ENCODE peak calls at places on chromosomes 12 and 14, in four cellular contexts. S is brain microvascular endothelial cell; Q is Caco-2; O is CD4-positive, CD25-positive, alpha-beta regulatory T cell. N is an unnamed sample.

GRCh38 chr12:53499261-53500118 is at the start of gene MAP3K12:
- DNase-seq in S (peak; percentile 35), Q (no peak), O (peak; percentile 61), N (peak; percentile 60)

GRCh38 chr14:104277416-104278213 is 139.2 kb downstream of the KIF26A start:
- DNase-seq in S (no peak), Q (no peak), O (no peak), N (no peak)

GRCh38 chr12:101297661-101298060 is 17.8 kb downstream of the UTP20 start:
- DNase-seq in S (peak; percentile 68), Q (no peak), O (no peak), N (no peak)

GRCh38 chr12:91180577-91180976 is 2.0 kb downstream of the DCN start:
- DNase-seq in S (peak; percentile 30), Q (no peak), O (no peak), N (no peak)

GRCh38 chr14:100425454-100425814 is 102.3 kb downstream of the SLC25A47 start:
- DNase-seq in S (no peak), Q (no peak), O (no peak), N (no peak)

GRCh38 chr14:38210168-38210567 is 2.5 kb downstream of the SSTR1 start:
- DNase-seq in S (no peak), Q (no peak), O (no peak), N (no peak)

GRCh38 chr12:90262261-90262660 is 553.6 kb upstream of the ATP2B1 start:
- DNase-seq in S (peak; percentile 31), Q (no peak), O (no peak), N (no peak)

GRCh38 chr12:61676520-61676919 is 583.7 kb upstream of the USP15 start:
- DNase-seq in S (no peak), Q (no peak), O (no peak), N (no peak)

GRCh38 chr12:15757553-15758255 is 31.5 kb downstream of the EPS8 start:
- DNase-seq in S (peak; percentile 91), Q (peak; percentile 55), O (no peak), N (no peak)

GRCh38 chr12:128727999-128728398 is 95.8 kb downstream of the SLC15A4 start:
- DNase-seq in S (no peak), Q (no peak), O (no peak), N (no peak)

GRCh38 chr14:92962031-92962830 is 39.3 kb downstream of the CHGA start:
- DNase-seq in S (no peak), Q (no peak), O (no peak), N (no peak)

GRCh38 chr12:16121953-16122352 is 155.5 kb downstream of the SLC15A5 start:
- DNase-seq in S (no peak), Q (no peak), O (no peak), N (no peak)

GRCh38 chr14:49997991-49998390 is 105.1 kb downstream of the ARF6 start:
- DNase-seq in S (no peak), Q (no peak), O (no peak), N (no peak)

GRCh38 chr14:72621387-72622065 is 272.4 kb downstream of the DPF3 start:
- DNase-seq in S (no peak), Q (no peak), O (no peak), N (no peak)

GRCh38 chr12:81274619-81275018 is 196.7 kb downstream of the ACSS3 start:
- DNase-seq in S (peak; percentile 9), Q (no peak), O (no peak), N (no peak)

GRCh38 chr14:92785601-92786426 is 8.3 kb upstream of the GOLGA5 start:
- DNase-seq in S (peak; percentile 92), Q (no peak), O (no peak), N (peak; percentile 8)

GRCh38 chr14:22699801-22700564 is 55.8 kb upstream of the OR6J1 start:
- DNase-seq in S (peak; percentile 14), Q (peak; percentile 57), O (no peak), N (peak; percentile 63)

GRCh38 chr12:115257791-115258190 is 573.8 kb upstream of the TBX3 start:
- DNase-seq in S (no peak), Q (no peak), O (no peak), N (no peak)

GRCh38 chr14:88454886-88455285 is 69.4 kb downstream of the SPATA7 start:
- DNase-seq in S (no peak), Q (no peak), O (no peak), N (no peak)

GRCh38 chr12:77493311-77493710 is 337.4 kb upstream of the NAV3 start:
- DNase-seq in S (no peak), Q (no peak), O (no peak), N (no peak)

GRCh38 chr12:12823308-12823707 is 10.2 kb downstream of the DDX47 start:
- DNase-seq in S (peak; percentile 83), Q (no peak), O (no peak), N (no peak)
- H3K36me3 ChIP-seq in S (peaks cover 53% of the 10 kb centered on the region), Q (peaks cover 9% of the 10 kb centered on the region), O (peaks cover 84% of the 10 kb centered on the region), N (peaks cover 69% of the 10 kb centered on the region)

DNA sequence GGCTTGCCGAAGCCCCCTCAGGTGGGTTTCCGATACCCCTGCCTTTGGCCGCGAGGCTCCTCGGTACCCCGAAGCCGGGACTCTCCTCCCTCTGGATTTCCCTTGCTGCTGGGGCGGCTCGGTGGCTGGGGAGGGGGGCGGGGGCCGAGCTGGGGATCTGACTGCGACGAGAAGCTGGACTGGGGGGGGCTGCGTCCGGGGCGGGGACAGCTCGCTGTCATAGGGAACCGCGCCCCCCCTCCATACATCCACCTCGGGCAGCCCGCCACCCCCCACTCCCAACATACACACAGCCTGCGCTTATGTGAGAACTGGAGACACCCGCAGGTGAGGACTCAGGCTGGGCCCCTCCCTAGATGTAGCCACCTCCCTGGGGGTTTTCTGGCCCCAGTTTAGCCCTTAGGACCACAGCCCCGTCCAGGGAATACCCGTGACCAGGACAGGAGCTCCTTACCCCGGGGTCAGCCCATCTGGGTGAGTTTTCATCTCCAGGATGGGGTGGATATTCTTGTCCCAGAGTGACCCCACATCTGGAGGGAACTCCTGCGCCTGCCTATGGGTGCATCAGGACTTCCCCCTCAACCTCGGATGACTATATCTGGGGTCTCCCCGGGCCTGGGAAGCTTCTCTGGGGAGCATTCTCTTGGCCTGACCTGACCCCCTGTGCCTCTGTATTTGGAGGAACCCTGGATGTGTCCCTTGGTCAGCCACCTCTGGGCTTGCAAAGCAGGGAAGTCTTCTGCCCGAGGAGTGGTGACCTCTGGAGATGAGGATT is 687 bp downstream of the ASIC1 start:
- DNase-seq in S (no peak), Q (no peak), O (no peak), N (peak; percentile 25)
- H3K27me3 ChIP-seq in S (no peaks in the 10 kb centered on the region), Q (no peaks in the 10 kb centered on the region), O (peaks cover 8% of the 10 kb centered on the region), N (peaks cover 4% of the 10 kb centered on the region)

DNA sequence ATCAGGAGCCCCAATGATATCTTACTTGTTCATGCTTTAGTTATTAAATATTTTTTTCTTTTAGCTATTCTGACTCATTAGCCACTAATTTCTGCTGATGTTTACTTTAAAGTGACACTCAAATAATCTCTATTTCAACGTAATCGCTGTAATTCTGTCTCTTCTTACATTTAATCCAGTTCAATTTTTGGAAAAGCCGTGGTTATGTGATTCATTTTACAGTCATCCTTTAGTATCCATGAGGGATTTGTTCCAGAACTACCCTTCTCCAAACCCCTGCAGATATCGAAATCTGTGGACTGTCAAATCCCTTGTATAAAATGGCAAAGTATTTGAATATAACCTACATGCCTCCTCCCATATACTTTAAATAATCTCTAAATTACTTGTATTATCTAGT is 1103.4 kb downstream of the LRFN5 start:
- DNase-seq in S (no peak), Q (no peak), O (no peak), N (no peak)
- H3K36me3 ChIP-seq in S (no peaks in the 10 kb centered on the region), Q (no peaks in the 10 kb centered on the region), O (no peaks in the 10 kb centered on the region), N (no peaks in the 10 kb centered on the region)

DNA sequence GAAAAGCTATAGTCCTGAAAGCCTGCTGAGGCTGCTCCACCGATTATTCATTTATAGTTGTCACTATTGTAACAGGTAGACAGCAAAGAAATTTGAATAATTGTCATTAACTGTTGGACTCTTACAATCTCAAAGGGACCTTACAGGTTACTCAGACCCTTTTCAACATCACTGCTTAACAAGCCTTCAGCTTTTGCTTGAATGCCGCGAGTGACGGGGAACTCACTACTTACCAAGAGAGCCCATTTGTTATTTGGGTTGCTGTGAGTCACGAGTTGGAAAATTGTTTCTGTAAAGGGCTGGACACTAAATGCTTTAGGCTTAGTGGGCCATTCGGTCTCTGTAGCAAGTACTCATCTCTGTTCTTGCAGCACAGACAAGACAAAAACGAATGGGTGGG is 5.9 kb upstream of the TUNAR start:
- DNase-seq in S (no peak), Q (no peak), O (no peak), N (no peak)
- H3K27me3 ChIP-seq in S (peaks cover 7% of the 10 kb centered on the region), Q (no peaks in the 10 kb centered on the region), O (no peaks in the 10 kb centered on the region), N (no peaks in the 10 kb centered on the region)

DNA sequence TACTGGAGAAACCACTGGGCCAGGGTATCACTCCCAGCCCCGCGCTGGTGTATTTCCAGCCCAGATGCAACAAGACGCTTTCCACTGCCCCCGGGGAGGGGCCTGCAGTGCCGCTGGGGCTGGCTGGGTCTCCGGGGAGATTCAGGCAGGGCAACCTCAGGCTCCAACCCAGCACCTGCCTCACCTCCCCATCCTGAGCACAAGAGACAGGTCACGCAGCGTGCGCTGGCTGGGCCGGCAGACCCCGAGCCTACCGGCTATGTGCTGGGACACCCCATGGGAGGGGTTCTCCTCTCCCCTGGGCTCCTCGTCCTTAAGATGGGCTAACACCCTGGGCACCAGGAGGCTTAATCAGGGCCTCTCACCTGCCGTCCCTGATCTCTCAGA is 80.9 kb downstream of the RFLNA start:
- DNase-seq in S (no peak), Q (no peak), O (no peak), N (no peak)
- H3K36me3 ChIP-seq in S (peaks cover 79% of the 10 kb centered on the region), Q (peaks cover 4% of the 10 kb centered on the region), O (peaks cover 36% of the 10 kb centered on the region), N (peaks cover 64% of the 10 kb centered on the region)

GRCh38 chr14:91310620-91311283 is 66.2 kb upstream of the GPR68 start:
- DNase-seq in S (no peak), Q (no peak), O (peak; percentile 33), N (no peak)
- H3K27me3 ChIP-seq in S (no peaks in the 10 kb centered on the region), Q (no peaks in the 10 kb centered on the region), O (no peaks in the 10 kb centered on the region), N (no peaks in the 10 kb centered on the region)